ENCODE peak calls at places on chromosomes 2 and 18, in seven cellular contexts. R is colonic mucosa, W is cardiac muscle cell, M is breast epithelium, O is neuronal stem cell, Q is RWPE2, C is SJSA1. B is an unnamed sample.

GRCh38 chr18:57803119-57803969 is at the start of gene ATP8B1:
- DNase-seq in O (peak; percentile 47), C (peak; percentile 69), R (peak; percentile 97), Q (peak; percentile 92), M (peak; percentile 87), W (peak; percentile 81), B (peak; percentile 98)

GRCh38 chr2:30351941-30352340 is 95.1 kb upstream of the LCLAT1 start:
- DNase-seq in W (no peak), O (no peak), M (no peak), C (no peak), R (no peak), Q (no peak), B (no peak)

GRCh38 chr2:69538872-69539548 is 101.8 kb upstream of the NFU1 start:
- DNase-seq in R (no peak), O (no peak), Q (no peak), W (peak; percentile 31), C (no peak), M (no peak), B (no peak)

GRCh38 chr2:149004836-149005235 is 33.7 kb upstream of the LYPD6B start:
- DNase-seq in W (no peak), C (no peak), R (no peak), M (no peak), Q (no peak), O (no peak), B (no peak)

GRCh38 chr18:22988208-22988607 is 55.1 kb downstream of the RBBP8 start:
- DNase-seq in Q (no peak), O (no peak), R (no peak), C (no peak), M (no peak), W (no peak), B (no peak)

GRCh38 chr2:143452817-143453462 is 323.7 kb downstream of the ARHGAP15 start:
- DNase-seq in M (no peak), Q (no peak), R (no peak), W (no peak), O (no peak), C (no peak), B (no peak)

GRCh38 chr2:19235308-19235707 is 123.1 kb downstream of the OSR1 start:
- DNase-seq in R (no peak), M (no peak), C (no peak), Q (peak; percentile 66), W (peak; percentile 90), O (no peak), B (no peak)

GRCh38 chr2:233387667-233388528 is 33.6 kb downstream of the DGKD start:
- DNase-seq in W (peak; percentile 98), R (peak; percentile 75), Q (no peak), O (no peak), M (peak; percentile 75), C (no peak), B (peak; percentile 86)

GRCh38 chr18:49137585-49137984 is 186.8 kb upstream of the SMAD7 start:
- DNase-seq in C (no peak), R (no peak), W (no peak), M (no peak), O (no peak), Q (no peak), B (no peak)

GRCh38 chr2:237091779-237092436 is 6.2 kb downstream of the COPS8 start:
- DNase-seq in R (no peak), Q (no peak), O (no peak), C (no peak), W (peak; percentile 88), M (no peak), B (no peak)

GRCh38 chr2:235983016-235983415 is 185.2 kb downstream of the GBX2 start:
- DNase-seq in R (no peak), W (no peak), C (no peak), O (no peak), M (no peak), Q (no peak), B (no peak)

GRCh38 chr2:54556659-54557121 is 100.6 kb downstream of the SPTBN1 start:
- DNase-seq in M (no peak), R (no peak), C (no peak), O (no peak), Q (no peak), W (peak; percentile 74), B (no peak)
- H3K4me1 ChIP-seq in M (peaks cover 8% of the 10 kb centered on the region), R (peaks cover 11% of the 10 kb centered on the region), C (peaks cover 32% of the 10 kb centered on the region), O (peaks cover 2% of the 10 kb centered on the region), Q (peaks cover 26% of the 10 kb centered on the region), W (peaks cover 43% of the 10 kb centered on the region), B (peaks cover 66% of the 10 kb centered on the region)

GRCh38 chr2:197311521-197312033 is 997 bp upstream of the ANKRD44 start:
- DNase-seq in R (no peak), Q (no peak), M (no peak), C (no peak), W (no peak), O (no peak), B (no peak)
- H3K4me1 ChIP-seq in R (no peaks in the 10 kb centered on the region), Q (no peaks in the 10 kb centered on the region), M (peaks cover 4% of the 10 kb centered on the region), C (peaks cover 27% of the 10 kb centered on the region), W (peaks cover 8% of the 10 kb centered on the region), O (peaks cover 3% of the 10 kb centered on the region), B (peaks cover 41% of the 10 kb centered on the region)

GRCh38 chr2:239203443-239204142 is 197.2 kb downstream of the HDAC4 start:
- DNase-seq in M (no peak), O (no peak), Q (no peak), R (no peak), C (no peak), W (no peak), B (no peak)

GRCh38 chr2:239201884-239202283 is 198.9 kb downstream of the HDAC4 start:
- DNase-seq in O (no peak), Q (no peak), R (no peak), M (no peak), W (no peak), C (no peak), B (peak; percentile 29)

GRCh38 chr2:239202836-239203235 is 198.0 kb downstream of the HDAC4 start:
- DNase-seq in C (no peak), Q (no peak), R (no peak), W (no peak), M (no peak), O (no peak), B (peak; percentile 54)

GRCh38 chr2:239201531-239201876 is 199.3 kb downstream of the HDAC4 start:
- DNase-seq in Q (no peak), W (no peak), R (no peak), M (no peak), C (no peak), O (no peak), B (no peak)

GRCh38 chr2:239202343-239202742 is 198.5 kb downstream of the HDAC4 start:
- DNase-seq in Q (no peak), W (no peak), O (no peak), C (no peak), M (no peak), R (no peak), B (peak; percentile 44)
- H3K4me1 ChIP-seq in Q (no peaks in the 10 kb centered on the region), W (peaks cover 8% of the 10 kb centered on the region), O (peaks cover 10% of the 10 kb centered on the region), C (no peaks in the 10 kb centered on the region), M (no peaks in the 10 kb centered on the region), R (no peaks in the 10 kb centered on the region), B (no peaks in the 10 kb centered on the region)

DNA sequence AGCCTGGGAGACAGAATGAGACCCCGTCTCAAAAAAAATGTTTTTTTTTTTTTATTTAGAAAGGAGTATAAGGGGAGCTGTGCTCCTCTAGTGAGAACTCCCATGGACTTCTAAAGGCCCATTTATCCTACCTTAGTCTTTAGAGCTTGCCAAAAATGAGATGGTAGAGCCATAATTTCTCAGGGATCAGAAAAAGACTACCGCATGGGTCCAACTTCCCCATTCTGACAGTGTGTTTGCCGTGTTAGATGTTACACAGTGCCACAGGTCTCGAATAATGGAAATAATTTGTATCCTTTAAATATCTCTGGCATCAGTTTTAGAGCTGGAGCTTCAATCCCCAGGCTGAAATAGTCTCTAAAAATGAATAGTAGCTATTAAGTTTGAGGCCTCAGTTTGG is 6.0 kb upstream of the SLC39A10 start:
- DNase-seq in W (no peak), R (no peak), C (no peak), Q (no peak), M (no peak), O (no peak), B (no peak)
- H3K4me1 ChIP-seq in W (no peaks in the 10 kb centered on the region), R (no peaks in the 10 kb centered on the region), C (no peaks in the 10 kb centered on the region), Q (peaks cover 2% of the 10 kb centered on the region), M (no peaks in the 10 kb centered on the region), O (no peaks in the 10 kb centered on the region), B (no peaks in the 10 kb centered on the region)

DNA sequence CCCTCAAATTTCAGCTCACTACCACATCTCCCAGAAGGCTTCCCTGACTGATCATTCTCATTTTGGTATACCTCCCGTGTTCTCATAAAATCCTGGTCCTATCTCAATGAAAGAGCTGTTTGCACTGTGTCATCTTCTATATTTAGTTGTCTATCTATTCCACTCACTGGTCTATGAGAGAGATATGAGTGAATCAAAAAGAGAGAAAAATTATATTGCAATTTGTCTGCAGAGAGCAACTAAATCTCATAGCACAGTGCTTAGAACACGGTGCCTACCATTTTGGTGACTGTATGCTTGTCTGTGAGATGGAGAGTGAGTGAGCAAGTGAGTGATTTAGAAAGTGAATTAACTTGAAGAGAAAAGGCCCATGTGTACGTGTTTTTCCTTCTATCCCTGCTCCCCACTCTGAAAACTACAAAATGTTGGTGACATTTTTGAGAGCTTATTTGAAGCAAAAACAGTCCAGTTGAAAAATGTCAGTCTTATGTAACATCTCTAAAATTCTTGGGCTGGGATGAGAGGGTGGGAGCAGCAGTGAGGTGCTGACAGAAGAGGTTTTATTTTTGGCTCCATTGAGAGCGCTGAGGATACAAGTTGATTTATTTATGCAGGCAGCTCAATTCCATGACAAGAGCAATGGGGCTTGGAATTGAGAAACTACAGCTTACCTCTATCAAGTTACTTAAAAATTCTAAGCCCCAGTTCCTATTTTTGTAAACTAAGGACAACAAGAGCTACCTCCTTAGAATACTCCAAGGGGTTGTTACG is 373.5 kb upstream of the CHST9 start:
- DNase-seq in W (no peak), M (no peak), Q (no peak), R (no peak), C (no peak), O (no peak), B (no peak)
- H3K4me1 ChIP-seq in W (peaks cover 31% of the 10 kb centered on the region), M (no peaks in the 10 kb centered on the region), Q (no peaks in the 10 kb centered on the region), R (no peaks in the 10 kb centered on the region), C (no peaks in the 10 kb centered on the region), O (peaks cover 7% of the 10 kb centered on the region), B (no peaks in the 10 kb centered on the region)

B was measured in upper lobe of right lung.